ENCODE peak calls at places on chromosomes 16 and 17, in five cellular contexts. Z is GM23338, L is aorta, E is neuronal stem cell, R is PC-9. B is an unnamed sample.

GRCh38 chr16:75065149-75065807 is 51.3 kb downstream of the LDHD start:
- DNase-seq in Z (no peak), E (no peak), R (peak; percentile 94), L (no peak), B (no peak)

GRCh38 chr17:41777579-41778188 is 8.8 kb downstream of the JUP start:
- DNase-seq in L (no peak), Z (no peak), R (peak; percentile 58), E (no peak), B (peak; percentile 89)

GRCh38 chr16:1019234-1019933 is 37.8 kb downstream of the SOX8 start:
- DNase-seq in E (peak; percentile 76), Z (no peak), L (peak; percentile 92), R (no peak), B (peak; percentile 52)

GRCh38 chr17:53516643-53517042 is 306.1 kb upstream of the KIF2B start:
- DNase-seq in Z (peak; percentile 73), L (no peak), R (no peak), E (no peak), B (peak; percentile 6)

GRCh38 chr16:87627542-87628245 is 25.4 kb downstream of the JPH3 start:
- DNase-seq in R (no peak), L (no peak), Z (no peak), E (no peak), B (no peak)

GRCh38 chr17:77132411-77133086 is 8.2 kb upstream of the SEC14L1 start:
- DNase-seq in R (no peak), L (no peak), E (no peak), Z (no peak), B (no peak)

GRCh38 chr16:23842137-23842600 is 6.4 kb downstream of the PRKCB start:
- DNase-seq in E (no peak), R (no peak), Z (no peak), L (no peak), B (no peak)

GRCh38 chr17:70313450-70313849 is 144.1 kb downstream of the KCNJ2 start:
- DNase-seq in Z (no peak), E (no peak), L (no peak), R (no peak), B (no peak)

GRCh38 chr16:29678691-29679267 is at the start of gene QPRT:
- DNase-seq in R (peak; percentile 78), L (no peak), Z (peak; percentile 95), E (peak; percentile 66), B (peak; percentile 30)

GRCh38 chr16:6725634-6726331 is 606.9 kb upstream of the RBFOX1 start:
- DNase-seq in L (no peak), E (no peak), Z (peak; percentile 23), R (no peak), B (no peak)

GRCh38 chr17:7440113-7440822 is 956 bp downstream of the FGF11 start:
- DNase-seq in R (no peak), Z (peak; percentile 79), E (peak; percentile 58), L (peak; percentile 87), B (peak; percentile 22)

GRCh38 chr17:83203472-83204221 is 124.2 kb downstream of the METRNL start:
- DNase-seq in Z (no peak), R (no peak), E (no peak), L (peak; percentile 73), B (peak; percentile 30)

GRCh38 chr17:39485555-39485954 is 24.3 kb downstream of the CDK12 start:
- DNase-seq in L (peak; percentile 38), Z (no peak), E (no peak), R (peak; percentile 97), B (peak; percentile 92)

GRCh38 chr17:40950176-40950575 is 12.7 kb upstream of the KRT23 start:
- DNase-seq in E (no peak), R (no peak), L (no peak), Z (no peak), B (no peak)

GRCh38 chr17:55783684-55784245 is 32.9 kb downstream of the PCTP start:
- DNase-seq in L (peak; percentile 80), Z (no peak), R (no peak), E (no peak), B (peak; percentile 18)

GRCh38 chr17:77427471-77427991 is 286.8 kb downstream of the SEC14L1 start:
- DNase-seq in R (no peak), Z (no peak), L (peak; percentile 91), E (no peak), B (peak; percentile 86)

GRCh38 chr16:85563515-85564276 is 49.4 kb upstream of the GSE1 start:
- DNase-seq in R (no peak), E (no peak), Z (no peak), L (peak; percentile 91), B (no peak)

GRCh38 chr16:69563605-69564580 is 1.9 kb upstream of the NFAT5 start:
- DNase-seq in E (peak; percentile 89), Z (peak; percentile 83), L (no peak), R (peak; percentile 71), B (peak; percentile 27)

GRCh38 chr17:969767-970387 is 9.7 kb downstream of the NXN start:
- DNase-seq in E (no peak), Z (no peak), L (no peak), R (no peak), B (no peak)

GRCh38 chr16:26605872-26606271 is 460.9 kb upstream of the C16orf82 start:
- DNase-seq in L (no peak), E (no peak), R (no peak), Z (no peak), B (no peak)

GRCh38 chr17:67280279-67280678 is 35.3 kb upstream of the HELZ start:
- DNase-seq in E (no peak), R (no peak), Z (no peak), L (no peak), B (peak; percentile 67)

GRCh38 chr16:88701541-88702363 is 4.5 kb downstream of the RNF166 start:
- DNase-seq in E (no peak), L (no peak), Z (no peak), R (no peak), B (no peak)
- H3K4me3 ChIP-seq in E (no peak overlapping the region), L (no peak overlapping the region), Z (no peak overlapping the region), R (no peak overlapping the region), B (no peak overlapping the region)

DNA sequence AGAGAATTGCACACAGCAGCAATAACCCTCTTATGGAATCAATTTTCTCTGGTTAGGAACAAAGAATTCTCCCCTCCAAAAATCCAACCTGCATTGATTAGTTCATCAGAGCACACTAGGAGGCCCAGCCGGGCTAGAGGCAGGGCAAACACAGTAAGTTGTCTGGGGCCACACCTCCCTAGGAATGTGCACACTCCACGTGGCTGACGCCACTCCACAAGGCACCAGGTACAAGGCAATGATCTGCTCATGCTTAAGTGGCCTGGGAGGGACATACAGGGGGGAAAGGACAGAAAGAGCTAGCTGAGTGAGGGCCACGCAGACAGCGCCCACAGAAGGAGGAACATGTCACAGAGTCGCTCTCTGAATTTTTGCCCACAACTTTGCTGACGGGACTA is 107.6 kb downstream of the SLC39A11 start:
- DNase-seq in E (no peak), Z (no peak), R (peak; percentile 84), L (no peak), B (no peak)
- H3K4me3 ChIP-seq in E (no peak overlapping the region), Z (no peak overlapping the region), R (peak overlapping the region; percentile 22), L (no peak overlapping the region), B (no peak overlapping the region)

GRCh38 chr17:72405662-72406230 is 284.9 kb downstream of the SOX9 start:
- DNase-seq in L (no peak), E (no peak), R (no peak), Z (no peak), B (no peak)

GRCh38 chr17:72402727-72403210 is 281.9 kb downstream of the SOX9 start:
- DNase-seq in L (no peak), R (no peak), E (no peak), Z (no peak), B (no peak)

GRCh38 chr17:72406501-72406900 is 285.7 kb downstream of the SOX9 start:
- DNase-seq in E (no peak), R (peak; percentile 84), L (no peak), Z (no peak), B (no peak)

GRCh38 chr17:72403713-72404209 is 282.9 kb downstream of the SOX9 start:
- DNase-seq in L (no peak), R (no peak), Z (no peak), E (no peak), B (no peak)

DNA sequence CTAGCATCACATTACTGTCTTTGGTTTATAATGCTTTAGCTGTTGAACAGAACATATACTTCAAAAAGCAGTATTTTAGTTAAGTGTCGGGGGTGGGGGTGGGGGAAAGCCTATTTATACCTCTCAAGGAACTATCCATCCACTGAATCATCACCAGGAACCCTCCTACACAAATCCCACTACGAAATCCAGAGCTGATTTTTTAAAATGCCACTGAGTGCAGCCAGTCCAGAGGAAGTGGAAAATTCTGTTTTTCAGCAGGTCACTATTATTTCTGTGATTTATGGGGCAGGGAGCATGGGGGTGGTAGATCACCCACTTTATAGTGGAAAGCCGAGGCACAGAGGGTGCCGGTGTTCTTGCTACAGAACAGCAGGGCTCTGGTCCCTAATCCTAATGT is 284.1 kb downstream of the SOX9 start:
- DNase-seq in Z (no peak), E (no peak), R (no peak), L (no peak), B (peak; percentile 54)
- H3K4me3 ChIP-seq in Z (no peak overlapping the region), E (no peak overlapping the region), R (no peak overlapping the region), L (no peak overlapping the region), B (no peak overlapping the region)

GRCh38 chr17:81411305-81411704 is 16.0 kb downstream of the BAHCC1 start:
- DNase-seq in L (no peak), Z (no peak), E (no peak), R (no peak), B (no peak)

GRCh38 chr17:81412490-81413093 is 17.3 kb downstream of the BAHCC1 start:
- DNase-seq in Z (no peak), R (no peak), E (no peak), L (no peak), B (no peak)

GRCh38 chr17:81414751-81415516 is 19.7 kb downstream of the BAHCC1 start:
- DNase-seq in Z (no peak), R (no peak), L (no peak), E (no peak), B (no peak)

GRCh38 chr17:81415681-81416080 is 20.4 kb downstream of the BAHCC1 start:
- DNase-seq in R (no peak), Z (no peak), L (no peak), E (no peak), B (no peak)

GRCh38 chr17:81413497-81414135 is 18.4 kb downstream of the BAHCC1 start:
- DNase-seq in R (no peak), E (no peak), Z (no peak), L (no peak), B (no peak)
- H3K4me3 ChIP-seq in R (no peak overlapping the region), E (no peak overlapping the region), Z (no peak overlapping the region), L (no peak overlapping the region), B (no peak overlapping the region)

DNA sequence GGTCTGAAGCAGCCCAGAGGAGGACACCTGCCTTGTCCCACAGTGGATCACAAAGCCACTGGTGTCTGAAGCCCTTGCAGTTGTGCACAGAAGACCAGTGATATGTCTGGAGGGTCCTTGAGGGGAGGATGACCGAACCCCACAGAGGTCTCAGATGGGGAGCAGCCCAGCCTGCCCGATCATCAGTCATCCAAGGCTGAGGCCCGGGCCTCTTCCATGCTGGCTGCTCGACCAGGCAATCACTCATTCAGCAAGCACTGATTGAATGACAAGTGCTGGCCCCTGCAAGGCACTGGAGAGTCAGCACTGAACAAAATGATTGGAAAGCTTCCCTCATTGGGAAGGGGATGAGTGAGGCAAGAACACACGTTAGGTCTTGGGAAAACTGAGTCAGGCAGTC is 10.5 kb downstream of the PIK3R5 start:
- DNase-seq in Z (no peak), E (no peak), L (no peak), R (no peak), B (no peak)
- H3K4me3 ChIP-seq in Z (no peak overlapping the region), E (no peak overlapping the region), L (no peak overlapping the region), R (no peak overlapping the region), B (no peak overlapping the region)

B was measured in fibroblast of the aortic adventitia.